ENCODE peak calls at places on chromosomes 12 and 14, in six cellular contexts. Y is stomach; T is effector CD4-positive, alpha-beta T cell; A is endothelial cell; Q is fibroblast of pulmonary artery; C is stimulated activated CD4-positive, alpha-beta T cell treated with anti-CD3 and anti-CD28 coated beads, Interleukin-1b, Interleukin-23, amount 100 ng/mL, for 24 hours. R is an unnamed sample.

GRCh38 chr12:56635539-56636117 is 5.5 kb upstream of the BAZ2A start:
- DNase-seq in Y (no peak), T (peak), A (no peak), Q (no peak), C (no peak), R (no peak)

GRCh38 chr14:21185506-21185905 is 29.6 kb upstream of the OR5AU1 start:
- DNase-seq in Y (no peak), T (no peak), A (no peak), Q (peak), C (no peak), R (no peak)

GRCh38 chr12:128445728-128446127 is 178.8 kb downstream of the TMEM132C start:
- DNase-seq in Y (no peak), T (no peak), A (no peak), Q (no peak), C (no peak), R (no peak)

GRCh38 chr12:113766880-113767878 is 198.9 kb downstream of the RBM19 start:
- DNase-seq in Y (no peak), T (no peak), A (no peak), Q (peak), C (no peak), R (no peak)

GRCh38 chr12:21711376-21711775 is 53.7 kb upstream of the LDHB start:
- DNase-seq in Y (no peak), T (no peak), A (no peak), Q (no peak), C (no peak), R (no peak)

GRCh38 chr14:66468778-66469367 is 17.3 kb upstream of the CCDC196 start:
- DNase-seq in Y (no peak), T (no peak), A (no peak), Q (no peak), C (no peak), R (no peak)

GRCh38 chr14:59565112-59565511 is 11.5 kb downstream of the CCDC175 start:
- DNase-seq in Y (no peak), T (no peak), A (no peak), Q (no peak), C (no peak), R (peak)

GRCh38 chr14:91388551-91388975 is 29.1 kb downstream of the CCDC88C start:
- DNase-seq in Y (no peak), T (peak), A (no peak), Q (no peak), C (no peak), R (no peak)

GRCh38 chr12:9040484-9041186 is 51.3 kb downstream of the KLRG1 start:
- DNase-seq in Y (no peak), T (no peak), A (no peak), Q (no peak), C (no peak), R (no peak)